ENCODE peak calls at places on chromosomes 13 and 19, in four cellular contexts. One of them, this sample, is unnamed.

GRCh38 chr13:94322925-94323324 is 156.6 kb downstream of the DCT start:
- DNase-seq in stimulated activated CD8-positive, alpha-beta memory T cell treated with anti-CD3 and anti-CD28 coated beads, Interleukin-7, amount 100 ng/mL, for 1 hour: no peak
- DNase-seq in A673: peak; percentile 79
- DNase-seq in stimulated activated CD4-positive, alpha-beta T cell treated with anti-CD3 and anti-CD28 coated beads, Interleukin-2, amount 100 ng/mL, for 24 hours: no peak
- DNase-seq in this sample: no peak

GRCh38 chr19:48772503-48772953 is 17.2 kb downstream of the FGF21 start:
- DNase-seq in stimulated activated CD8-positive, alpha-beta memory T cell treated with anti-CD3 and anti-CD28 coated beads, Interleukin-7, amount 100 ng/mL, for 1 hour: no peak
- DNase-seq in A673: no peak
- DNase-seq in stimulated activated CD4-positive, alpha-beta T cell treated with anti-CD3 and anti-CD28 coated beads, Interleukin-2, amount 100 ng/mL, for 24 hours: no peak
- DNase-seq in this sample: no peak

GRCh38 chr13:21615427-21615826 is 11.5 kb upstream of the MICU2 start:
- DNase-seq in stimulated activated CD8-positive, alpha-beta memory T cell treated with anti-CD3 and anti-CD28 coated beads, Interleukin-7, amount 100 ng/mL, for 1 hour: no peak
- DNase-seq in A673: no peak
- DNase-seq in stimulated activated CD4-positive, alpha-beta T cell treated with anti-CD3 and anti-CD28 coated beads, Interleukin-2, amount 100 ng/mL, for 24 hours: no peak
- DNase-seq in this sample: no peak

GRCh38 chr19:19405919-19406877 is 723 bp downstream of the GATAD2A start:
- DNase-seq in stimulated activated CD8-positive, alpha-beta memory T cell treated with anti-CD3 and anti-CD28 coated beads, Interleukin-7, amount 100 ng/mL, for 1 hour: no peak
- DNase-seq in A673: peak; percentile 62
- DNase-seq in stimulated activated CD4-positive, alpha-beta T cell treated with anti-CD3 and anti-CD28 coated beads, Interleukin-2, amount 100 ng/mL, for 24 hours: peak; percentile 66
- DNase-seq in this sample: no peak

GRCh38 chr19:4597975-4598671 is 38.6 kb upstream of the SEMA6B start:
- DNase-seq in stimulated activated CD8-positive, alpha-beta memory T cell treated with anti-CD3 and anti-CD28 coated beads, Interleukin-7, amount 100 ng/mL, for 1 hour: peak; percentile 8
- DNase-seq in A673: peak; percentile 81
- DNase-seq in stimulated activated CD4-positive, alpha-beta T cell treated with anti-CD3 and anti-CD28 coated beads, Interleukin-2, amount 100 ng/mL, for 24 hours: peak; percentile 51
- DNase-seq in this sample: no peak

GRCh38 chr19:57068921-57069697 is 50.7 kb upstream of the USP29 start:
- DNase-seq in stimulated activated CD8-positive, alpha-beta memory T cell treated with anti-CD3 and anti-CD28 coated beads, Interleukin-7, amount 100 ng/mL, for 1 hour: no peak
- DNase-seq in A673: peak; percentile 53
- DNase-seq in stimulated activated CD4-positive, alpha-beta T cell treated with anti-CD3 and anti-CD28 coated beads, Interleukin-2, amount 100 ng/mL, for 24 hours: no peak
- DNase-seq in this sample: no peak

GRCh38 chr19:51726049-51726448 is 2.3 kb upstream of the HAS1 start:
- DNase-seq in stimulated activated CD8-positive, alpha-beta memory T cell treated with anti-CD3 and anti-CD28 coated beads, Interleukin-7, amount 100 ng/mL, for 1 hour: no peak
- DNase-seq in A673: peak; percentile 18
- DNase-seq in stimulated activated CD4-positive, alpha-beta T cell treated with anti-CD3 and anti-CD28 coated beads, Interleukin-2, amount 100 ng/mL, for 24 hours: no peak
- DNase-seq in this sample: no peak

GRCh38 chr13:29182216-29182615 is 362.1 kb downstream of the MTUS2 start:
- DNase-seq in stimulated activated CD8-positive, alpha-beta memory T cell treated with anti-CD3 and anti-CD28 coated beads, Interleukin-7, amount 100 ng/mL, for 1 hour: no peak
- DNase-seq in A673: no peak
- DNase-seq in stimulated activated CD4-positive, alpha-beta T cell treated with anti-CD3 and anti-CD28 coated beads, Interleukin-2, amount 100 ng/mL, for 24 hours: no peak
- DNase-seq in this sample: no peak

GRCh38 chr13:24276310-24276709 is 33.1 kb upstream of the C1QTNF9 start:
- DNase-seq in stimulated activated CD8-positive, alpha-beta memory T cell treated with anti-CD3 and anti-CD28 coated beads, Interleukin-7, amount 100 ng/mL, for 1 hour: no peak
- DNase-seq in A673: no peak
- DNase-seq in stimulated activated CD4-positive, alpha-beta T cell treated with anti-CD3 and anti-CD28 coated beads, Interleukin-2, amount 100 ng/mL, for 24 hours: no peak
- DNase-seq in this sample: no peak

GRCh38 chr19:5091576-5092215 is 122.8 kb downstream of the KDM4B start:
- DNase-seq in stimulated activated CD8-positive, alpha-beta memory T cell treated with anti-CD3 and anti-CD28 coated beads, Interleukin-7, amount 100 ng/mL, for 1 hour: no peak
- DNase-seq in A673: no peak
- DNase-seq in stimulated activated CD4-positive, alpha-beta T cell treated with anti-CD3 and anti-CD28 coated beads, Interleukin-2, amount 100 ng/mL, for 24 hours: no peak
- DNase-seq in this sample: no peak

GRCh38 chr13:88622362-88622973 is 951.3 kb downstream of the SLITRK5 start:
- DNase-seq in stimulated activated CD8-positive, alpha-beta memory T cell treated with anti-CD3 and anti-CD28 coated beads, Interleukin-7, amount 100 ng/mL, for 1 hour: peak; percentile 1
- DNase-seq in A673: no peak
- DNase-seq in stimulated activated CD4-positive, alpha-beta T cell treated with anti-CD3 and anti-CD28 coated beads, Interleukin-2, amount 100 ng/mL, for 24 hours: no peak
- DNase-seq in this sample: no peak

GRCh38 chr19:18526316-18526715 is 4.4 kb upstream of the ELL start:
- DNase-seq in stimulated activated CD8-positive, alpha-beta memory T cell treated with anti-CD3 and anti-CD28 coated beads, Interleukin-7, amount 100 ng/mL, for 1 hour: no peak
- DNase-seq in A673: no peak
- DNase-seq in stimulated activated CD4-positive, alpha-beta T cell treated with anti-CD3 and anti-CD28 coated beads, Interleukin-2, amount 100 ng/mL, for 24 hours: no peak
- DNase-seq in this sample: no peak

GRCh38 chr13:110713642-110713952 is at the start of gene ING1:
- DNase-seq in stimulated activated CD8-positive, alpha-beta memory T cell treated with anti-CD3 and anti-CD28 coated beads, Interleukin-7, amount 100 ng/mL, for 1 hour: no peak
- DNase-seq in A673: no peak
- DNase-seq in stimulated activated CD4-positive, alpha-beta T cell treated with anti-CD3 and anti-CD28 coated beads, Interleukin-2, amount 100 ng/mL, for 24 hours: no peak
- DNase-seq in this sample: no peak

GRCh38 chr19:41860419-41861097 is 503 bp downstream of the RPS19 start:
- DNase-seq in stimulated activated CD8-positive, alpha-beta memory T cell treated with anti-CD3 and anti-CD28 coated beads, Interleukin-7, amount 100 ng/mL, for 1 hour: no peak
- DNase-seq in A673: no peak
- DNase-seq in stimulated activated CD4-positive, alpha-beta T cell treated with anti-CD3 and anti-CD28 coated beads, Interleukin-2, amount 100 ng/mL, for 24 hours: no peak
- DNase-seq in this sample: no peak

GRCh38 chr19:33814181-33815165 is 17.8 kb downstream of the KCTD15 start:
- DNase-seq in stimulated activated CD8-positive, alpha-beta memory T cell treated with anti-CD3 and anti-CD28 coated beads, Interleukin-7, amount 100 ng/mL, for 1 hour: no peak
- DNase-seq in A673: no peak
- DNase-seq in stimulated activated CD4-positive, alpha-beta T cell treated with anti-CD3 and anti-CD28 coated beads, Interleukin-2, amount 100 ng/mL, for 24 hours: no peak
- DNase-seq in this sample: no peak

GRCh38 chr13:72186730-72187422 is 319.9 kb upstream of the DACH1 start:
- DNase-seq in stimulated activated CD8-positive, alpha-beta memory T cell treated with anti-CD3 and anti-CD28 coated beads, Interleukin-7, amount 100 ng/mL, for 1 hour: no peak
- DNase-seq in A673: no peak
- DNase-seq in stimulated activated CD4-positive, alpha-beta T cell treated with anti-CD3 and anti-CD28 coated beads, Interleukin-2, amount 100 ng/mL, for 24 hours: no peak
- DNase-seq in this sample: no peak

GRCh38 chr13:42553098-42554046 is 20.6 kb upstream of the TNFSF11 start:
- DNase-seq in stimulated activated CD8-positive, alpha-beta memory T cell treated with anti-CD3 and anti-CD28 coated beads, Interleukin-7, amount 100 ng/mL, for 1 hour: no peak
- DNase-seq in A673: no peak
- DNase-seq in stimulated activated CD4-positive, alpha-beta T cell treated with anti-CD3 and anti-CD28 coated beads, Interleukin-2, amount 100 ng/mL, for 24 hours: no peak
- DNase-seq in this sample: no peak

GRCh38 chr13:37443538-37443937 is 155.0 kb downstream of the POSTN start:
- DNase-seq in stimulated activated CD8-positive, alpha-beta memory T cell treated with anti-CD3 and anti-CD28 coated beads, Interleukin-7, amount 100 ng/mL, for 1 hour: no peak
- DNase-seq in A673: no peak
- DNase-seq in stimulated activated CD4-positive, alpha-beta T cell treated with anti-CD3 and anti-CD28 coated beads, Interleukin-2, amount 100 ng/mL, for 24 hours: no peak
- DNase-seq in this sample: no peak